ENCODE peak calls at places on chromosome 17, in six cellular contexts. One of them, this sample, is unnamed.

GRCh38 chr17:34739386-34739785 is 160.0 kb downstream of the TMEM132E start:
- DNase-seq in GM10248: no peak
- DNase-seq in heart left ventricle: no peak
- DNase-seq in progenitor cell of endocrine pancreas: no peak
- DNase-seq in OCI-LY7: no peak
- DNase-seq in mucosa of descending colon: no peak
- DNase-seq in this sample: no peak

GRCh38 chr17:6290488-6291196 is 144.3 kb downstream of the AIPL1 start:
- DNase-seq in OCI-LY7: no peak
- DNase-seq in progenitor cell of endocrine pancreas: no peak
- DNase-seq in GM10248: no peak
- DNase-seq in mucosa of descending colon: no peak
- DNase-seq in heart left ventricle: no peak
- DNase-seq in this sample: no peak

GRCh38 chr17:51119415-51120356 is 982 bp downstream of the SPAG9 start:
- DNase-seq in progenitor cell of endocrine pancreas: no peak
- DNase-seq in heart left ventricle: peak; percentile 77
- DNase-seq in GM10248: peak; percentile 43
- DNase-seq in mucosa of descending colon: peak; percentile 66
- DNase-seq in OCI-LY7: peak; percentile 75
- DNase-seq in this sample: peak; percentile 48

GRCh38 chr17:76007131-76007849 is 6.6 kb downstream of the CDK3 start:
- DNase-seq in mucosa of descending colon: no peak
- DNase-seq in GM10248: no peak
- DNase-seq in OCI-LY7: no peak
- DNase-seq in progenitor cell of endocrine pancreas: no peak
- DNase-seq in heart left ventricle: peak; percentile 40
- DNase-seq in this sample: no peak

GRCh38 chr17:16040710-16041251 is 41.2 kb downstream of the TTC19 start:
- DNase-seq in progenitor cell of endocrine pancreas: no peak
- DNase-seq in heart left ventricle: no peak
- DNase-seq in OCI-LY7: no peak
- DNase-seq in mucosa of descending colon: peak; percentile 17
- DNase-seq in GM10248: no peak
- DNase-seq in this sample: no peak

GRCh38 chr17:29576214-29577008 is 7.9 kb downstream of the TP53I13 start:
- DNase-seq in OCI-LY7: no peak
- DNase-seq in GM10248: no peak
- DNase-seq in heart left ventricle: peak; percentile 49
- DNase-seq in mucosa of descending colon: no peak
- DNase-seq in progenitor cell of endocrine pancreas: no peak
- DNase-seq in this sample: no peak

GRCh38 chr17:2482218-2482617 is 29.5 kb downstream of the METTL16 start:
- DNase-seq in progenitor cell of endocrine pancreas: no peak
- DNase-seq in OCI-LY7: no peak
- DNase-seq in GM10248: no peak
- DNase-seq in mucosa of descending colon: no peak
- DNase-seq in heart left ventricle: no peak
- DNase-seq in this sample: no peak

GRCh38 chr17:1229891-1230571 is 40.2 kb upstream of the BHLHA9 start:
- DNase-seq in mucosa of descending colon: no peak
- DNase-seq in progenitor cell of endocrine pancreas: no peak
- DNase-seq in OCI-LY7: peak; percentile 18
- DNase-seq in heart left ventricle: no peak
- DNase-seq in GM10248: peak; percentile 47
- DNase-seq in this sample: no peak

GRCh38 chr17:30824002-30824355 is 513 bp downstream of the CRLF3 start:
- DNase-seq in GM10248: no peak
- DNase-seq in mucosa of descending colon: peak; percentile 35
- DNase-seq in OCI-LY7: peak; percentile 36
- DNase-seq in progenitor cell of endocrine pancreas: no peak
- DNase-seq in heart left ventricle: no peak
- DNase-seq in this sample: no peak

GRCh38 chr17:38416840-38417209 is 11.4 kb upstream of the ARHGAP23 start:
- DNase-seq in OCI-LY7: peak; percentile 51
- DNase-seq in GM10248: no peak
- DNase-seq in heart left ventricle: no peak
- DNase-seq in progenitor cell of endocrine pancreas: no peak
- DNase-seq in mucosa of descending colon: no peak
- DNase-seq in this sample: no peak

GRCh38 chr17:44655983-44656700 is at the start of gene MEIOC:
- DNase-seq in heart left ventricle: no peak
- DNase-seq in progenitor cell of endocrine pancreas: peak; percentile 27
- DNase-seq in GM10248: peak; percentile 73
- DNase-seq in OCI-LY7: peak; percentile 12
- DNase-seq in mucosa of descending colon: no peak
- DNase-seq in this sample: no peak

GRCh38 chr17:7851438-7852261 is 3.2 kb upstream of the TMEM88 start:
- DNase-seq in progenitor cell of endocrine pancreas: peak; percentile 89
- DNase-seq in GM10248: peak; percentile 91
- DNase-seq in heart left ventricle: peak; percentile 95
- DNase-seq in mucosa of descending colon: peak; percentile 93
- DNase-seq in OCI-LY7: peak; percentile 95
- DNase-seq in this sample: peak; percentile 90

GRCh38 chr17:82396601-82397435 is 21.3 kb upstream of the HEXD start:
- DNase-seq in progenitor cell of endocrine pancreas: no peak
- DNase-seq in OCI-LY7: no peak
- DNase-seq in heart left ventricle: peak; percentile 62
- DNase-seq in GM10248: no peak
- DNase-seq in mucosa of descending colon: no peak
- DNase-seq in this sample: no peak

GRCh38 chr17:36593651-36594316 is 2.1 kb downstream of the DHRS11 start:
- DNase-seq in mucosa of descending colon: peak; percentile 49
- DNase-seq in progenitor cell of endocrine pancreas: no peak
- DNase-seq in GM10248: no peak
- DNase-seq in heart left ventricle: no peak
- DNase-seq in OCI-LY7: no peak
- DNase-seq in this sample: no peak

GRCh38 chr17:20187049-20187448 is 177.9 kb downstream of the SPECC1 start:
- DNase-seq in mucosa of descending colon: no peak
- DNase-seq in progenitor cell of endocrine pancreas: no peak
- DNase-seq in OCI-LY7: no peak
- DNase-seq in heart left ventricle: no peak
- DNase-seq in GM10248: no peak
- DNase-seq in this sample: no peak

GRCh38 chr17:17419621-17420020 is 57.2 kb upstream of the MED9 start:
- DNase-seq in mucosa of descending colon: no peak
- DNase-seq in progenitor cell of endocrine pancreas: no peak
- DNase-seq in GM10248: no peak
- DNase-seq in OCI-LY7: no peak
- DNase-seq in heart left ventricle: no peak
- DNase-seq in this sample: no peak

GRCh38 chr17:78168906-78169793 is 769 bp downstream of the SYNGR2 start:
- DNase-seq in mucosa of descending colon: peak; percentile 88
- DNase-seq in GM10248: peak; percentile 58
- DNase-seq in OCI-LY7: peak; percentile 51
- DNase-seq in progenitor cell of endocrine pancreas: peak; percentile 28
- DNase-seq in heart left ventricle: peak; percentile 69
- DNase-seq in this sample: peak; percentile 75

GRCh38 chr17:3695723-3696411 is at the start of gene P2RX5:
- DNase-seq in GM10248: peak; percentile 59
- DNase-seq in OCI-LY7: peak; percentile 87
- DNase-seq in progenitor cell of endocrine pancreas: peak; percentile 37
- DNase-seq in heart left ventricle: no peak
- DNase-seq in mucosa of descending colon: no peak
- DNase-seq in this sample: peak; percentile 74

GRCh38 chr17:49108318-49108717 is 24.3 kb upstream of the B4GALNT2 start:
- DNase-seq in heart left ventricle: no peak
- DNase-seq in OCI-LY7: no peak
- DNase-seq in mucosa of descending colon: no peak
- DNase-seq in GM10248: no peak
- DNase-seq in progenitor cell of endocrine pancreas: no peak
- DNase-seq in this sample: no peak

GRCh38 chr17:48878920-48879898 is 13.4 kb upstream of the ATP5MC1 start:
- DNase-seq in GM10248: peak; percentile 83
- DNase-seq in OCI-LY7: peak; percentile 76
- DNase-seq in mucosa of descending colon: peak; percentile 72
- DNase-seq in progenitor cell of endocrine pancreas: peak; percentile 14
- DNase-seq in heart left ventricle: no peak
- DNase-seq in this sample: no peak

GRCh38 chr17:27244481-27245223 is 49.3 kb upstream of the WSB1 start:
- DNase-seq in OCI-LY7: no peak
- DNase-seq in progenitor cell of endocrine pancreas: no peak
- DNase-seq in heart left ventricle: peak; percentile 80
- DNase-seq in GM10248: no peak
- DNase-seq in mucosa of descending colon: peak; percentile 61
- DNase-seq in this sample: peak; percentile 87

GRCh38 chr17:9676742-9677387 is 31.5 kb downstream of the USP43 start:
- DNase-seq in progenitor cell of endocrine pancreas: no peak
- DNase-seq in heart left ventricle: no peak
- DNase-seq in GM10248: peak; percentile 26
- DNase-seq in OCI-LY7: no peak
- DNase-seq in mucosa of descending colon: no peak
- DNase-seq in this sample: no peak

GRCh38 chr17:73482251-73482661 is 162.0 kb downstream of the SDK2 start:
- DNase-seq in heart left ventricle: no peak
- DNase-seq in GM10248: no peak
- DNase-seq in progenitor cell of endocrine pancreas: no peak
- DNase-seq in OCI-LY7: peak; percentile 45
- DNase-seq in mucosa of descending colon: no peak
- DNase-seq in this sample: no peak

GRCh38 chr17:56629450-56630187 is 36.1 kb downstream of the NOG start:
- DNase-seq in mucosa of descending colon: no peak
- DNase-seq in progenitor cell of endocrine pancreas: no peak
- DNase-seq in GM10248: no peak
- DNase-seq in heart left ventricle: no peak
- DNase-seq in OCI-LY7: no peak
- DNase-seq in this sample: no peak

GRCh38 chr17:72890711-72891110 is 201.8 kb downstream of the SLC39A11 start:
- DNase-seq in GM10248: no peak
- DNase-seq in heart left ventricle: no peak
- DNase-seq in OCI-LY7: no peak
- DNase-seq in progenitor cell of endocrine pancreas: no peak
- DNase-seq in mucosa of descending colon: no peak
- DNase-seq in this sample: no peak

GRCh38 chr17:5588584-5588983 is 4.3 kb upstream of the NLRP1 start:
- DNase-seq in OCI-LY7: no peak
- DNase-seq in progenitor cell of endocrine pancreas: no peak
- DNase-seq in GM10248: no peak
- DNase-seq in mucosa of descending colon: no peak
- DNase-seq in heart left ventricle: no peak
- DNase-seq in this sample: no peak